ENCODE peak calls at places on chromosome 22, in ten cellular contexts. H is right lobe of liver, N is heart left ventricle, Q is BE2C, V is Caco-2, D is Panc1, E is cardiac muscle cell, L is endothelial cell of umbilical vein, C is neural progenitor cell, M is fibroblast of lung. S is an unnamed sample.

GRCh38 chr22:27212617-27213177 is 555.3 kb downstream of the MIAT start:
- DNase-seq in D (no peak), L (peak; percentile 96), E (peak; percentile 100), N (peak; percentile 70), M (peak; percentile 99), C (peak; percentile 37), Q (peak; percentile 64), H (no peak), V (peak; percentile 50), S (no peak)

GRCh38 chr22:24703101-24703500 is 71.4 kb downstream of the PIWIL3 start:
- DNase-seq in E (peak; percentile 67), C (no peak), L (no peak), Q (peak; percentile 68), H (peak; percentile 89), M (peak; percentile 5), V (no peak), N (peak; percentile 69), D (no peak), S (no peak)

GRCh38 chr22:41074466-41074865 is 17.9 kb upstream of the EP300 start:
- DNase-seq in D (no peak), V (no peak), Q (no peak), L (no peak), N (no peak), M (no peak), C (no peak), H (no peak), E (no peak), S (no peak)

GRCh38 chr22:32475428-32476010 is 908 bp downstream of the FBXO7 start:
- DNase-seq in M (peak; percentile 51), V (peak; percentile 19), H (peak; percentile 58), Q (peak; percentile 16), D (no peak), N (peak; percentile 40), E (peak; percentile 57), C (peak; percentile 60), L (peak; percentile 83), S (peak; percentile 50)

GRCh38 chr22:20095521-20095920 is 15.5 kb downstream of the DGCR8 start:
- DNase-seq in N (no peak), C (no peak), L (no peak), E (no peak), D (no peak), Q (no peak), H (no peak), V (no peak), M (no peak), S (no peak)

GRCh38 chr22:32764330-32765116 is 37.0 kb upstream of the TIMP3 start:
- DNase-seq in L (no peak), N (peak; percentile 74), V (no peak), Q (no peak), H (no peak), C (no peak), D (no peak), M (peak; percentile 91), E (peak; percentile 94), S (no peak)

GRCh38 chr22:44692662-44693007 is 9.4 kb upstream of the PRR5 start:
- DNase-seq in H (no peak), L (no peak), V (no peak), E (no peak), D (no peak), C (no peak), N (no peak), Q (no peak), M (no peak), S (no peak)

GRCh38 chr22:25749420-25750169 is 7.6 kb downstream of the MYO18B start:
- DNase-seq in Q (no peak), D (no peak), M (peak; percentile 37), H (no peak), E (no peak), C (no peak), L (no peak), V (no peak), N (no peak), S (no peak)

GRCh38 chr22:48756146-48757111 is 1071.2 kb downstream of the BRD1 start:
- DNase-seq in E (no peak), H (peak; percentile 40), C (no peak), D (no peak), Q (no peak), L (no peak), M (no peak), V (no peak), N (no peak), S (peak; percentile 31)

GRCh38 chr22:28983788-28984441 is 77.7 kb downstream of the C22orf31 start:
- DNase-seq in L (no peak), C (peak; percentile 24), E (peak; percentile 38), D (no peak), M (no peak), Q (no peak), N (no peak), V (no peak), H (no peak), S (no peak)

GRCh38 chr22:17633217-17633997 is 4.9 kb upstream of the ATP6V1E1 start:
- DNase-seq in M (peak; percentile 92), E (peak; percentile 81), D (peak; percentile 69), N (no peak), V (peak; percentile 77), Q (no peak), C (no peak), H (no peak), L (no peak), S (no peak)

DNA sequence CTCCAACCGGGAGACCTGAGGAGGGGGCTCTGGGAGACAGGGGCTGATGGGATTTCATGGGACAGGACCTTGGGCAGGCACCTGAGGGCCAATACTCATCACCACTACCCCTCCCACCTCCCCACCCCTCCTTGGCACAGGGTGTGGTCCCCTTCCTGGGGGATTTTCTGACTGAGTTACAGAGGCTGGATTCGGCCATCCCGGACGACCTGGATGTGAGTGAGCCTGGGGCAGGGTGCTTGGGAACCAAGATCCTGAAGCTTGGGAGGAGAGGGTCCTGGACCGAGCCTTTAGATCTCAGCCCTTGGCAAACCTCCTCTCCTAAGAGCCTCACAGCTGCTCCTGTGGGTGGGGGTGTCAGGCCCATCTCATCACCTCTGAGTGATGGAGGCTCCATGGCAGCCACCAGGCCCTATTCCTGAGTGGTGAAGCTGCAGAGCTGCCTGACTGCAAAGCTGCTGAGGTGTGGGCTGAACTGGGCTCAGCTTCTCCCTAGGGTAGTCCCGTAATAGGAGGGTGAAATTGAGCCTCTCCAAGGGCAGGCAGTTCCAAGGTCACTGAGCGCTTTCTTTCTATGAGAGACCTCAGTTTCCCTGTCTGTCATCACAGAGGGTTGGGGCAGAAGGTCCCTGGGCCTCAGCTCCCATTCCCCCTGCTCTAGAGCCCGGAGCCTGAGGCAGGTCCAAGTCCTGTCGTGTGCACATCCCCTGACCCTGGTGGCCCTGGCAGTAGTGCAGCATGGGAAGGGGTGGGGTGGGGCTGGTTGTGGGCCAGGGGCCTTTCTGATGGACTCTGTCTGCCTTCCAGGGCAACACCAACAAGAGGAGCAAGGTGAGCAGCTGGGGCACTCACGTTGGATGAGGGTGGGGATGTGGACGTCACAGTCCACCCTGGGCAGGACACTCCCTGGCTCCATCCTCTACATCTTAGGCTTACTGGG is 6.5 kb downstream of the RGL4 start:
- DNase-seq in Q (no peak), N (no peak), C (no peak), D (no peak), E (no peak), H (no peak), M (no peak), L (no peak), V (no peak), S (no peak)
- H3K4me1 ChIP-seq in Q (no peaks in the 10 kb centered on the region), N (peaks cover 7% of the 10 kb centered on the region), C (no peaks in the 10 kb centered on the region), D (no peaks in the 10 kb centered on the region), E (no peaks in the 10 kb centered on the region), H (no peaks in the 10 kb centered on the region), M (no peaks in the 10 kb centered on the region), L (no peaks in the 10 kb centered on the region), V (no peaks in the 10 kb centered on the region), S (no peaks in the 10 kb centered on the region)

GRCh38 chr22:38051261-38051660 is 5.9 kb upstream of the PICK1 start:
- DNase-seq in D (no peak), M (no peak), V (no peak), Q (no peak), L (no peak), C (no peak), H (no peak), N (no peak), E (no peak), S (no peak)

GRCh38 chr22:38051900-38052862 is 5.0 kb upstream of the PICK1 start:
- DNase-seq in M (peak; percentile 61), Q (peak; percentile 85), L (peak; percentile 74), V (peak; percentile 86), E (peak; percentile 80), C (peak; percentile 93), H (peak; percentile 86), N (peak; percentile 76), D (peak; percentile 39), S (peak; percentile 87)

GRCh38 chr22:38062782-38063181 is 5.6 kb downstream of the PICK1 start:
- DNase-seq in V (no peak), N (no peak), Q (no peak), L (no peak), H (no peak), C (no peak), D (no peak), M (no peak), E (no peak), S (peak; percentile 65)

DNA sequence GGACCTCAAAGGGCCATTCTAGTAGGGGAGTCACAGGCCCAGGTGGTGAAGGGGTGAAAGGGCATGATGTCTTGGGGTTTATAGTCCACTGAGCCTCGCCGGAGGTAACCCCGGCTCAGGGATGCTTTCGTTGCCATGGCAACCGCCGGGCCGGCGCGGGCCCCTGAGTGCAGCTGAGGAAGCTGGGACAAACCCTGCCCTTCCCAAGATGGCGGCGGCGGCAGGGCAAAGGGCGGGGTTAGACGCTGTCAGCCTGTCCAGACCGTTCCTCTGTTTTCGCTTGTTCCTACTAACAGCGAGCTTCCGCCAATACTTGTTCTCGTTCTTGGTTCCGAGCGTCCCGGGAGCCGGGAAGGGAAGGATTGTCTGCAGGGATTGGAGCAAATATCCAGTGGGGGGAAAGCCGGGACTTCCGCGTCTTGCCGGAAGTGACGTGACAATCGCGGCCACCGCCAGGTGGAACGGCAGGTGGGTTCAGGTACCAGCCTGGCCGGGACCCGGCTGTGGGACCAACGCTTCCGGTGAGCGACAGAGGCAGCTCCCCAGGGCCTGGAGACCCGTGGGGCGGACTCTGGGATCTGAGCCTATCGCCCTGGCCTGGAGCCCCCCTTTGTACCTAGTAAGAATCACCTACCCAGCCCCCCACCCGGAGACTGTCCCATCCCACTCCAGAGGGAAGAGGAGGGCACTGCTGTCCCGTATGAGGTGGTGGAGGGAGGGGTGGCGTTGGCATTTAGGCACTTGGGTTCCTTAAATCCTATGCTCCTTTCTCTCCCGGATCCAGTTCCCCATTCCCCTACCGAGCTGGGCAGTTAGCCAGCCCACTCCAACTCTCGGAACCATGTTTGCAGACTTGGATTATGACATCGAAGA is at the start of gene PICK1:
- DNase-seq in D (peak; percentile 48), M (peak; percentile 91), C (peak; percentile 95), E (peak; percentile 97), V (peak; percentile 92), N (peak; percentile 93), Q (peak; percentile 90), L (peak; percentile 82), H (peak; percentile 86), S (peak; percentile 91)
- TF ChIP-seq CTCF in D (no peak), M (no peak), C (no peak), E (no peak), V (no peak), N (no peak), Q (peak; percentile 4), L (no peak), H (no peak), S (no peak)

GRCh38 chr22:37179126-37179470 is 8.9 kb downstream of the C1QTNF6 start:
- DNase-seq in C (no peak), D (no peak), Q (no peak), V (no peak), L (no peak), N (peak; percentile 16), E (no peak), H (no peak), M (no peak), S (no peak)
- H3K4me1 ChIP-seq in C (peaks cover 17% of the 10 kb centered on the region), D (peaks cover 19% of the 10 kb centered on the region), Q (peaks cover 13% of the 10 kb centered on the region), V (peaks cover 9% of the 10 kb centered on the region), L (peaks cover 30% of the 10 kb centered on the region), N (peaks cover 41% of the 10 kb centered on the region), E (peaks cover 6% of the 10 kb centered on the region), H (peaks cover 16% of the 10 kb centered on the region), M (peaks cover 14% of the 10 kb centered on the region), S (peaks cover 54% of the 10 kb centered on the region)

GRCh38 chr22:45859231-45860161 is 117.5 kb downstream of the WNT7B start:
- DNase-seq in V (no peak), M (peak; percentile 65), Q (no peak), E (no peak), L (no peak), H (no peak), C (no peak), D (peak; percentile 52), N (no peak), S (no peak)
- TF ChIP-seq CTCF in V (no peak), M (no peak), Q (no peak), E (no peak), L (no peak), H (no peak), C (no peak), D (no peak), N (no peak), S (no peak)

S was measured in lower lobe of right lung.